ENCODE peak calls at places on chromosomes 6 and 20, in six cellular contexts. J is neural progenitor cell, M is fibroblast of lung, Y is kidney, I is colonic mucosa, F is mammary epithelial cell. X is an unnamed sample.

GRCh38 chr6:26270903-26271639 is 93.9 kb upstream of the BTN3A2 start:
- DNase-seq in J (peak), M (peak), Y (peak), I (peak), F (peak), X (no peak)

GRCh38 chr20:36824142-36824940 is 50.8 kb upstream of the DSN1 start:
- DNase-seq in J (no peak), M (peak), Y (no peak), I (no peak), F (peak), X (no peak)

GRCh38 chr6:63882208-63882607 is 246.6 kb downstream of the PHF3 start:
- DNase-seq in J (peak), M (no peak), Y (no peak), I (no peak), F (no peak), X (no peak)

GRCh38 chr6:30725713-30726505 is 5.8 kb downstream of the TUBB start:
- DNase-seq in J (no peak), M (peak), Y (no peak), I (no peak), F (no peak), X (no peak)

GRCh38 chr6:138923561-138923960 is 64.5 kb downstream of the REPS1 start:
- DNase-seq in J (no peak), M (no peak), Y (no peak), I (no peak), F (no peak), X (no peak)

GRCh38 chr20:61980647-61981583 is 84.8 kb downstream of the TAF4 start:
- DNase-seq in J (peak), M (no peak), Y (no peak), I (no peak), F (no peak), X (no peak)

GRCh38 chr6:12058164-12058926 is 46.2 kb downstream of the HIVEP1 start:
- DNase-seq in J (no peak), M (no peak), Y (no peak), I (no peak), F (no peak), X (no peak)

GRCh38 chr20:32415494-32415893 is 57.4 kb downstream of the ASXL1 start:
- DNase-seq in J (no peak), M (no peak), Y (no peak), I (no peak), F (no peak), X (no peak)

GRCh38 chr6:17125407-17125806 is 23.6 kb downstream of the STMND1 start:
- DNase-seq in J (no peak), M (no peak), Y (no peak), I (no peak), F (no peak), X (no peak)

GRCh38 chr6:12656841-12657435 is 59.6 kb upstream of the PHACTR1 start:
- DNase-seq in J (peak), M (peak), Y (no peak), I (no peak), F (no peak), X (peak)

GRCh38 chr6:98976674-98977365 is 29.1 kb upstream of the FBXL4 start:
- DNase-seq in J (no peak), M (no peak), Y (no peak), I (no peak), F (no peak), X (no peak)

GRCh38 chr20:19071442-19071717 is 141.1 kb upstream of the SLC24A3 start:
- DNase-seq in J (peak), M (no peak), Y (no peak), I (no peak), F (no peak), X (no peak)

GRCh38 chr6:5584072-5584471 is 322.8 kb downstream of the FARS2 start:
- DNase-seq in J (no peak), M (peak), Y (no peak), I (no peak), F (no peak), X (peak)

GRCh38 chr20:4814696-4815252 is 93.1 kb downstream of the PRND start:
- DNase-seq in J (no peak), M (no peak), Y (peak), I (no peak), F (no peak), X (no peak)

GRCh38 chr6:169167581-169168301 is 85.9 kb downstream of the THBS2 start:
- DNase-seq in J (no peak), M (peak), Y (peak), I (no peak), F (peak), X (no peak)

GRCh38 chr20:50831605-50832004 is 36.7 kb downstream of the BCAS4 start:
- DNase-seq in J (no peak), M (no peak), Y (no peak), I (no peak), F (no peak), X (no peak)

GRCh38 chr6:113433506-113433991 is 423.6 kb upstream of the MARCKS start:
- DNase-seq in J (no peak), M (peak), Y (peak), I (peak), F (peak), X (peak)

GRCh38 chr6:105993769-105994521 is 92.2 kb upstream of the PRDM1 start:
- DNase-seq in J (peak), M (peak), Y (peak), I (peak), F (no peak), X (no peak)

GRCh38 chr6:44735631-44735963 is 348.1 kb downstream of the CDC5L start:
- DNase-seq in J (no peak), M (peak), Y (no peak), I (no peak), F (peak), X (no peak)
- H3K9ac ChIP-seq in J (no peak), M (no peak), Y (no peak), I (no peak), F (no peak), X (no peak)

GRCh38 chr6:136103101-136103688 is 146.9 kb downstream of the MTFR2 start:
- DNase-seq in J (peak), M (no peak), Y (no peak), I (no peak), F (no peak), X (no peak)
- H3K27ac ChIP-seq in J (no peak), M (no peak), Y (peak), I (peak), F (no peak), X (no peak)

DNA sequence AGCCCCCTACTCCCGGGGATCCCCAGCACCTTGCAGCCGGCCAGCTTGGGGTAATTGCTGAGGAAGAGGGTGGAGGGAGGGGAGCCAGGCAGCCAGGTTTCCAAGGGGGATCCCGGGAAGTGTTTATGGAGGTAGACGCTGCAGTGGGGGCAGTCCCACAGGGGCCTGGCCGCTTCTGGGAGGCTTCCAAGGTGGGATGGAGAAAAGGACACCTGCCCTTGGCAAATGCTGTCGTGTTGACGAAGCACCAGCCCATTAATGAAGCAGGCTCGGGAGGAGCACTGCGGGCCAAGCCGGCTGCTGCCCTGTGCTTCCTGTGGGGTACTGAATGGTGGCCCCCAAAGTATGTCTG is 82.4 kb downstream of the TMEM242 start:
- DNase-seq in J (no peak), M (no peak), Y (no peak), I (no peak), F (no peak), X (no peak)
- H3K9ac ChIP-seq in J (no peak), M (no peak), Y (no peak), I (peak), F (no peak), X (peak)

GRCh38 chr20:376089-376488 is 4.5 kb upstream of the TRIB3 start:
- DNase-seq in J (no peak), M (no peak), Y (no peak), I (no peak), F (no peak), X (no peak)

GRCh38 chr20:375265-375889 is 5.2 kb upstream of the TRIB3 start:
- DNase-seq in J (no peak), M (no peak), Y (peak), I (no peak), F (no peak), X (no peak)

GRCh38 chr20:370977-371754 is 9.4 kb upstream of the TRIB3 start:
- DNase-seq in J (no peak), M (no peak), Y (no peak), I (no peak), F (no peak), X (no peak)

GRCh38 chr20:371755-372542 is 8.6 kb upstream of the TRIB3 start:
- DNase-seq in J (no peak), M (peak), Y (peak), I (peak), F (peak), X (no peak)

GRCh38 chr20:373171-373890 is 7.2 kb upstream of the TRIB3 start:
- DNase-seq in J (no peak), M (peak), Y (peak), I (no peak), F (peak), X (no peak)
- H3K27ac ChIP-seq in J (no peak), M (peak), Y (no peak), I (no peak), F (peak), X (peak)

GRCh38 chr6:130520801-130521200 is 155.0 kb downstream of the TMEM200A start:
- DNase-seq in J (no peak), M (no peak), Y (no peak), I (no peak), F (no peak), X (no peak)

GRCh38 chr6:130527173-130527572 is 161.4 kb downstream of the TMEM200A start:
- DNase-seq in J (no peak), M (no peak), Y (no peak), I (no peak), F (no peak), X (no peak)

GRCh38 chr6:130526466-130526865 is 160.6 kb downstream of the TMEM200A start:
- DNase-seq in J (no peak), M (no peak), Y (no peak), I (no peak), F (no peak), X (no peak)

GRCh38 chr6:130525378-130525777 is 159.6 kb downstream of the TMEM200A start:
- DNase-seq in J (no peak), M (no peak), Y (no peak), I (no peak), F (no peak), X (no peak)

GRCh38 chr6:130524552-130524951 is 158.7 kb downstream of the TMEM200A start:
- DNase-seq in J (peak), M (no peak), Y (no peak), I (no peak), F (no peak), X (no peak)
- H3K9ac ChIP-seq in J (no peak), M (no peak), Y (no peak), I (no peak), F (no peak), X (no peak)

X was measured in SK-N-MC.